ENCODE peak calls at places on chromosomes 7 and 10, in seven cellular contexts. N is neuronal stem cell, X is colonic mucosa, T is uterus, B is Panc1, R is A673, P is heart left ventricle. Y is an unnamed sample.

GRCh38 chr10:26780793-26781601 is 79.8 kb downstream of the ABI1 start:
- DNase-seq in N (no peak), X (no peak), T (no peak), B (peak; percentile 47), R (peak; percentile 2), P (no peak), Y (no peak)

GRCh38 chr7:66679633-66679980 is 50.9 kb downstream of the KCTD7 start:
- DNase-seq in N (no peak), X (no peak), T (no peak), B (no peak), R (no peak), P (no peak), Y (no peak)

GRCh38 chr10:19629559-19629958 is 186.7 kb upstream of the PLXDC2 start:
- DNase-seq in N (peak; percentile 67), X (peak; percentile 31), T (peak; percentile 73), B (no peak), R (peak; percentile 70), P (peak; percentile 73), Y (no peak)

GRCh38 chr7:14606101-14606500 is 296.4 kb downstream of the DGKB start:
- DNase-seq in N (peak; percentile 12), X (no peak), T (no peak), B (no peak), R (peak; percentile 1), P (no peak), Y (no peak)

GRCh38 chr10:112801004-112801403 is 149.0 kb upstream of the TCF7L2 start:
- DNase-seq in N (no peak), X (no peak), T (no peak), B (no peak), R (no peak), P (no peak), Y (no peak)

GRCh38 chr10:21011433-21012018 is 114.4 kb upstream of the NEBL start:
- DNase-seq in N (no peak), X (no peak), T (no peak), B (no peak), R (no peak), P (no peak), Y (no peak)

GRCh38 chr7:27175005-27175625 is 995 bp upstream of the HOXA10 start:
- DNase-seq in N (no peak), X (peak; percentile 90), T (peak; percentile 54), B (no peak), R (no peak), P (peak; percentile 23), Y (no peak)

GRCh38 chr7:73761854-73762658 is 8.0 kb downstream of the CLDN3 start:
- DNase-seq in N (no peak), X (no peak), T (no peak), B (no peak), R (no peak), P (peak; percentile 28), Y (no peak)

GRCh38 chr10:123564631-123565030 is 101.5 kb upstream of the GPR26 start:
- DNase-seq in N (no peak), X (no peak), T (no peak), B (no peak), R (no peak), P (no peak), Y (no peak)

GRCh38 chr7:137993395-137993743 is 8.5 kb downstream of the CREB3L2 start:
- DNase-seq in N (no peak), X (no peak), T (no peak), B (no peak), R (no peak), P (no peak), Y (no peak)

GRCh38 chr10:30227481-30227880 is 121.6 kb downstream of the MTPAP start:
- DNase-seq in N (no peak), X (no peak), T (no peak), B (no peak), R (no peak), P (no peak), Y (no peak)

GRCh38 chr10:117997673-117998072 is 49.1 kb downstream of the RAB11FIP2 start:
- DNase-seq in N (no peak), X (no peak), T (no peak), B (peak; percentile 42), R (no peak), P (no peak), Y (no peak)

GRCh38 chr10:46327685-46328084 is 40.9 kb downstream of the ANTXRL start:
- DNase-seq in N (no peak), X (no peak), T (no peak), B (no peak), R (no peak), P (peak; percentile 33), Y (no peak)

GRCh38 chr10:97763947-97764346 is 7.9 kb downstream of the SFRP5 start:
- DNase-seq in N (no peak), X (no peak), T (no peak), B (no peak), R (no peak), P (no peak), Y (no peak)

GRCh38 chr10:48470115-48470892 is 134.6 kb downstream of the ARHGAP22 start:
- DNase-seq in N (no peak), X (peak; percentile 6), T (no peak), B (no peak), R (peak; percentile 39), P (no peak), Y (no peak)

GRCh38 chr7:35519971-35520809 is 174.7 kb downstream of the HERPUD2 start:
- DNase-seq in N (peak; percentile 75), X (peak; percentile 63), T (peak; percentile 55), B (peak; percentile 60), R (peak; percentile 87), P (peak; percentile 79), Y (peak; percentile 8)

GRCh38 chr7:47577351-47577919 is 4.5 kb downstream of the TNS3 start:
- DNase-seq in N (no peak), X (no peak), T (no peak), B (no peak), R (no peak), P (peak; percentile 81), Y (no peak)

GRCh38 chr10:61882621-61883375 is 18.7 kb upstream of the ARID5B start:
- DNase-seq in N (no peak), X (no peak), T (no peak), B (no peak), R (no peak), P (no peak), Y (no peak)

GRCh38 chr7:12028508-12028907 is 182.6 kb upstream of the TMEM106B start:
- DNase-seq in N (no peak), X (no peak), T (no peak), B (no peak), R (no peak), P (no peak), Y (no peak)

GRCh38 chr7:142847353-142847752 is 7.5 kb upstream of the EPHB6 start:
- DNase-seq in N (no peak), X (no peak), T (no peak), B (no peak), R (no peak), P (no peak), Y (no peak)

GRCh38 chr7:142853739-142854504 is 954 bp upstream of the EPHB6 start:
- DNase-seq in N (peak; percentile 71), X (peak; percentile 61), T (peak; percentile 68), B (peak; percentile 61), R (peak; percentile 67), P (peak; percentile 80), Y (peak; percentile 47)

GRCh38 chr7:142854505-142855400 is at the start of gene EPHB6:
- DNase-seq in N (peak; percentile 67), X (peak; percentile 85), T (peak; percentile 87), B (no peak), R (peak; percentile 51), P (peak; percentile 89), Y (peak; percentile 43)

GRCh38 chr7:142855401-142855743 is 496 bp downstream of the EPHB6 start:
- DNase-seq in N (no peak), X (no peak), T (no peak), B (no peak), R (no peak), P (no peak), Y (no peak)

DNA sequence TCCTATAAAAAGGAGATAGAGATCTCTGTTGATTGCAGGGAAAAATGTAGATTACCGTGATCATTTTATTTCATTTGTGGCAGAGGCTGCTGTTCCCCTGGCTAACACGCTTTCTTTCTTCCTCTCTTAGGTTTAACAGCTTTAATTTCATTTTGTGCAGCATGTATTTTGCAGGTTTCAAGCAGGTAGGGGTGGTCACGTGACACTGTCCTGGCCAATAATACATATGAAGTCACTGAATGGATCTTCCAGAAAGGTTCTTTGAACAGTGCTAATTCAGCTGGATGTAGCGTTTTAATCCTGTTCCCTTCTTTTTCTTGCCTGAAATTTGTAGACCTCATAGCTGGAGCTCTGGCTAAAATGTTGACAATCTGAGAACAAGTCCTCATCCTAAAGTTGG is 3.6 kb upstream of the EPHB6 start:
- DNase-seq in N (no peak), X (no peak), T (no peak), B (no peak), R (no peak), P (no peak), Y (no peak)
- H3K4me3 ChIP-seq in N (no peak overlapping the region), X (no peak overlapping the region), T (no peak overlapping the region), B (no peak overlapping the region), R (no peak overlapping the region), P (no peak overlapping the region), Y (no peak overlapping the region)

DNA sequence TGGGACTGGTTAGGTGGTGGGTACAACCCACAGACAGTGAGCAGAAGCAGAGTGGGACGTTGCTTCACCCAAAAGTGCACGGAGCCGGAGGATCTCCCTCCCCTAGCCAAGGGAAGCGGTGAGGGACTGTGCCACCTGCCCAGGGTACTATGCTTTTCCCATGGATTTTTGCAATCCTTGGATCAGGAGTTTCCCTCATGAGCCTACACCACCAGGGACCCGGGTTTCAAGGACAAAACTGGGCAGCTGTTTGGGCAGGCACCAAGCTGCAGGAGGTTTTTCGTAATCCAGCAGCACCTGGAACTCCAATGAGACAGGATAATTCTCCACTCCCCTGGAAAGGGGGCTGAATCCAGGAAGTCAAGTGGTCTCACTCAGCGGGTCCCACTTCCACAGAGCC is 209.1 kb upstream of the CXCL12 start:
- DNase-seq in N (no peak), X (no peak), T (no peak), B (no peak), R (no peak), P (no peak), Y (no peak)
- H3K27ac ChIP-seq in N (no peak overlapping the region), X (no peak overlapping the region), T (no peak overlapping the region), B (no peak overlapping the region), R (no peak overlapping the region), P (no peak overlapping the region), Y (no peak overlapping the region)

GRCh38 chr7:8291742-8292141 is 29.8 kb upstream of the ICA1 start:
- DNase-seq in N (no peak), X (no peak), T (no peak), B (no peak), R (no peak), P (no peak), Y (no peak)
- H3K4me1 ChIP-seq in N (no peaks in the 10 kb centered on the region), X (no peaks in the 10 kb centered on the region), T (no peaks in the 10 kb centered on the region), B (no peaks in the 10 kb centered on the region), R (peaks cover 17% of the 10 kb centered on the region), P (peaks cover 13% of the 10 kb centered on the region), Y (no peaks in the 10 kb centered on the region)

DNA sequence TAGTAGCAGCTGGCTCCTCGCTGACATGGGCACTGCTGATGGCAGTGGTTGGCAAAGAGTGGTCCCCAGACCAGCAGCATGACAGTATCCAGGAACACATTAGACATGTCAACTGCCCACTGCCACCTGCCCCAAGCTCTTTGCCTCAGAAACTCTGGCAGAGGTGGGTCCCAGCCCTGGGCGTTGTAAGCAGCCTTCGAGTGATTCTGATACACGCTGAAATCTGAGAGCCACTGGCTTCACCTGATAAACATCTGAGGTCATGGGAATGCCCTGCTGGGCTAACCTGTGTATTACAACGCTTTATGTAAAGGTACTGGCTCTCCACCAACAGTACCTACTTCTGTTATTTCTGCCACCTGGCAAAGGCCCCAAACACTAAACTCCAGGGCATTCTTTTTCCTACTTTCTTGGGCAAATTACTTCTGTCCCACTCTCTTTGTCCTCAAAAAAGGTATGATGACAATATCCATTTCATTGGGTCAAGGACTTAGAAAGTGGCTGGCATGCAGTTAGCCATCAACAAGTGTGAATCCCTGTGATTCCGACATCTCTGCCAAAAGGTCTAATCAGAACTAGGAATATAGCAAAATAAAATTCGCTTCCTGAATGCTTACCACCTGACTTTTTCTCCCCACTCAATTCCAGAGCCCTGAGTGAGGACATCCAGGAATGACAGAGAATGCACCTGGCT is 9.2 kb downstream of the SGMS1 start:
- DNase-seq in N (no peak), X (no peak), T (no peak), B (no peak), R (no peak), P (no peak), Y (no peak)
- H3K4me3 ChIP-seq in N (no peak overlapping the region), X (no peak overlapping the region), T (no peak overlapping the region), B (no peak overlapping the region), R (no peak overlapping the region), P (no peak overlapping the region), Y (no peak overlapping the region)